ENCODE peak calls at places on chromosome 9, in ten cellular contexts. Y, H, L, U, V, P, B, D, O and E are unnamed samples.

GRCh38 chr9:98231770-98232478 is 23.5 kb downstream of the TBC1D2 start:
- DNase-seq in U (no peak), Y (no peak), O (peak), V (no peak), H (no peak), B (no peak), D (no peak), P (no peak), L (peak), E (peak)

GRCh38 chr9:104774831-104775573 is 11.1 kb downstream of the NIPSNAP3B start:
- DNase-seq in P (no peak), V (no peak), D (no peak), H (no peak), L (no peak), Y (no peak), U (no peak), O (no peak), B (no peak), E (no peak)

GRCh38 chr9:97697837-97698236 is 697 bp upstream of the XPA start:
- DNase-seq in O (no peak), L (no peak), H (no peak), Y (no peak), U (peak), D (no peak), P (no peak), V (no peak), B (no peak), E (no peak)

GRCh38 chr9:97740848-97741821 is 44.0 kb upstream of the XPA start:
- DNase-seq in Y (peak), U (peak), D (no peak), B (peak), O (no peak), H (peak), P (peak), L (peak), V (no peak), E (no peak)

GRCh38 chr9:31824860-31825259 is 559.6 kb upstream of the ACO1 start:
- DNase-seq in U (peak), L (no peak), Y (no peak), B (no peak), P (no peak), D (peak), O (no peak), V (no peak), H (no peak), E (no peak)

GRCh38 chr9:3528466-3528865 is 2.7 kb upstream of the RFX3 start:
- DNase-seq in B (peak), D (peak), O (no peak), Y (no peak), V (peak), H (no peak), U (peak), P (no peak), L (no peak), E (no peak)

GRCh38 chr9:27202056-27202455 is 93.0 kb downstream of the TEK start:
- DNase-seq in B (no peak), L (no peak), V (no peak), P (no peak), H (no peak), O (no peak), U (no peak), D (no peak), Y (no peak), E (no peak)

GRCh38 chr9:130940693-130941576 is 1.9 kb upstream of the FIBCD1 start:
- DNase-seq in L (peak), B (peak), O (no peak), U (peak), D (peak), Y (peak), P (peak), H (peak), V (peak), E (peak)

GRCh38 chr9:113373255-113373654 is 3.5 kb downstream of the HDHD3 start:
- DNase-seq in U (peak), Y (no peak), O (no peak), B (no peak), V (no peak), L (no peak), D (no peak), P (no peak), H (no peak), E (no peak)

GRCh38 chr9:5480919-5481743 is 29.2 kb upstream of the PDCD1LG2 start:
- DNase-seq in P (no peak), V (no peak), B (no peak), L (no peak), H (no peak), U (no peak), O (no peak), Y (no peak), D (no peak), E (no peak)

GRCh38 chr9:128702949-128703615 is 779 bp downstream of the PKN3 start:
- DNase-seq in U (peak), V (no peak), B (peak), O (no peak), L (peak), P (no peak), D (no peak), Y (no peak), H (no peak), E (no peak)

GRCh38 chr9:127224883-127225739 is 39.5 kb upstream of the GARNL3 start:
- DNase-seq in Y (peak), H (peak), O (peak), P (peak), B (peak), L (peak), U (peak), V (peak), D (peak), E (peak)

GRCh38 chr9:126531035-126531571 is 82.6 kb upstream of the LMX1B start:
- DNase-seq in V (no peak), D (no peak), B (no peak), P (no peak), U (no peak), O (no peak), H (no peak), Y (no peak), L (no peak), E (no peak)

GRCh38 chr9:121373401-121373769 is 3.3 kb upstream of the STOM start:
- DNase-seq in V (no peak), O (no peak), L (no peak), Y (no peak), D (no peak), U (no peak), H (no peak), B (no peak), P (no peak), E (no peak)

GRCh38 chr9:76310991-76311390 is 83.2 kb downstream of the RFK start:
- DNase-seq in H (no peak), L (no peak), D (no peak), B (no peak), V (no peak), O (no peak), U (no peak), P (no peak), Y (no peak), E (no peak)

GRCh38 chr9:70902705-70903131 is 218.7 kb downstream of the TRPM3 start:
- DNase-seq in V (no peak), B (no peak), U (no peak), P (no peak), O (peak), D (no peak), H (no peak), L (peak), Y (peak), E (peak)

GRCh38 chr9:17134396-17134842 is 421 bp upstream of the CNTLN start:
- DNase-seq in D (peak), B (no peak), V (no peak), P (no peak), U (peak), O (no peak), L (no peak), Y (no peak), H (no peak), E (peak)

GRCh38 chr9:137441289-137441934 is at the start of gene ENTPD8:
- DNase-seq in H (peak), B (no peak), U (peak), L (no peak), Y (no peak), V (peak), P (no peak), O (no peak), D (peak), E (peak)